ENCODE peak calls at places on chromosomes 4 and X, in seven cellular contexts. One of them, this sample, is unnamed.

GRCh38 chrX:8433296-8434094 is 31.1 kb upstream of the VCX3B start:
- DNase-seq in PC-3: peak
- DNase-seq in NCI-H2107: no peak
- DNase-seq in foreskin keratinocyte: peak
- DNase-seq in HT1080: peak
- DNase-seq in H9: no peak
- DNase-seq in foreskin fibroblast: no peak
- DNase-seq in this sample: no peak

GRCh38 chr4:187996502-187997177 is 1.1 kb downstream of the ZFP42 start:
- DNase-seq in PC-3: no peak
- DNase-seq in NCI-H2107: no peak
- DNase-seq in foreskin keratinocyte: no peak
- DNase-seq in HT1080: no peak
- DNase-seq in H9: peak
- DNase-seq in foreskin fibroblast: no peak
- DNase-seq in this sample: peak

GRCh38 chr4:56283394-56283793 is 103.9 kb downstream of the AASDH start:
- DNase-seq in PC-3: no peak
- DNase-seq in NCI-H2107: no peak
- DNase-seq in foreskin keratinocyte: no peak
- DNase-seq in HT1080: no peak
- DNase-seq in H9: no peak
- DNase-seq in foreskin fibroblast: no peak
- DNase-seq in this sample: no peak

GRCh38 chr4:137749466-137749865 is 217.2 kb upstream of the PCDH18 start:
- DNase-seq in PC-3: peak
- DNase-seq in NCI-H2107: no peak
- DNase-seq in foreskin keratinocyte: peak
- DNase-seq in HT1080: no peak
- DNase-seq in H9: no peak
- DNase-seq in foreskin fibroblast: peak
- DNase-seq in this sample: no peak

GRCh38 chrX:48934581-48935331 is 15.9 kb upstream of the PIM2 start:
- DNase-seq in PC-3: no peak
- DNase-seq in NCI-H2107: no peak
- DNase-seq in foreskin keratinocyte: no peak
- DNase-seq in HT1080: no peak
- DNase-seq in H9: no peak
- DNase-seq in foreskin fibroblast: no peak
- DNase-seq in this sample: no peak

GRCh38 chrX:111447298-111447697 is 35.3 kb upstream of the DCX start:
- DNase-seq in PC-3: peak
- DNase-seq in NCI-H2107: no peak
- DNase-seq in foreskin keratinocyte: no peak
- DNase-seq in HT1080: peak
- DNase-seq in H9: peak
- DNase-seq in foreskin fibroblast: no peak
- DNase-seq in this sample: no peak

GRCh38 chrX:83845397-83845796 is 15.5 kb upstream of the CYLC1 start:
- DNase-seq in PC-3: peak
- DNase-seq in NCI-H2107: peak
- DNase-seq in foreskin keratinocyte: no peak
- DNase-seq in HT1080: peak
- DNase-seq in H9: no peak
- DNase-seq in foreskin fibroblast: peak
- DNase-seq in this sample: peak

GRCh38 chrX:41779058-41779564 is 55.1 kb downstream of the GPR82 start:
- DNase-seq in PC-3: peak
- DNase-seq in NCI-H2107: peak
- DNase-seq in foreskin keratinocyte: peak
- DNase-seq in HT1080: peak
- DNase-seq in H9: no peak
- DNase-seq in foreskin fibroblast: peak
- DNase-seq in this sample: no peak

GRCh38 chrX:39857780-39858179 is 240.0 kb downstream of the BCOR start:
- DNase-seq in PC-3: peak
- DNase-seq in NCI-H2107: no peak
- DNase-seq in foreskin keratinocyte: no peak
- DNase-seq in HT1080: no peak
- DNase-seq in H9: no peak
- DNase-seq in foreskin fibroblast: no peak
- DNase-seq in this sample: no peak

GRCh38 chr4:164617426-164617825 is 136.5 kb upstream of the SMIM31 start:
- DNase-seq in PC-3: no peak
- DNase-seq in NCI-H2107: no peak
- DNase-seq in foreskin keratinocyte: no peak
- DNase-seq in HT1080: no peak
- DNase-seq in H9: no peak
- DNase-seq in foreskin fibroblast: no peak
- DNase-seq in this sample: no peak

GRCh38 chrX:19824603-19825002 is 62.8 kb downstream of the SH3KBP1 start:
- DNase-seq in PC-3: no peak
- DNase-seq in NCI-H2107: no peak
- DNase-seq in foreskin keratinocyte: no peak
- DNase-seq in HT1080: peak
- DNase-seq in H9: no peak
- DNase-seq in foreskin fibroblast: peak
- DNase-seq in this sample: no peak

GRCh38 chr4:68576272-68577100 is at the start of gene UGT2B17:
- DNase-seq in PC-3: no peak
- DNase-seq in NCI-H2107: no peak
- DNase-seq in foreskin keratinocyte: no peak
- DNase-seq in HT1080: no peak
- DNase-seq in H9: no peak
- DNase-seq in foreskin fibroblast: no peak
- DNase-seq in this sample: no peak

GRCh38 chr4:25367004-25367621 is 9.9 kb upstream of the ANAPC4 start:
- DNase-seq in PC-3: peak
- DNase-seq in NCI-H2107: no peak
- DNase-seq in foreskin keratinocyte: no peak
- DNase-seq in HT1080: peak
- DNase-seq in H9: no peak
- DNase-seq in foreskin fibroblast: peak
- DNase-seq in this sample: no peak

GRCh38 chr4:113444386-113444785 is 317.2 kb downstream of the CAMK2D start:
- DNase-seq in PC-3: peak
- DNase-seq in NCI-H2107: no peak
- DNase-seq in foreskin keratinocyte: no peak
- DNase-seq in HT1080: peak
- DNase-seq in H9: no peak
- DNase-seq in foreskin fibroblast: peak
- DNase-seq in this sample: no peak

GRCh38 chrX:103329991-103330390 is at the start of gene TCEAL7:
- DNase-seq in PC-3: no peak
- DNase-seq in NCI-H2107: no peak
- DNase-seq in foreskin keratinocyte: no peak
- DNase-seq in HT1080: no peak
- DNase-seq in H9: peak
- DNase-seq in foreskin fibroblast: peak
- DNase-seq in this sample: no peak

GRCh38 chrX:1384738-1385250 is 7.1 kb downstream of the SLC25A6 start:
- DNase-seq in PC-3: no peak
- DNase-seq in NCI-H2107: no peak
- DNase-seq in foreskin keratinocyte: no peak
- DNase-seq in HT1080: no peak
- DNase-seq in H9: no peak
- DNase-seq in foreskin fibroblast: no peak
- DNase-seq in this sample: no peak

GRCh38 chr4:10184051-10184450 is 67.5 kb upstream of the WDR1 start:
- DNase-seq in PC-3: no peak
- DNase-seq in NCI-H2107: no peak
- DNase-seq in foreskin keratinocyte: no peak
- DNase-seq in HT1080: peak
- DNase-seq in H9: no peak
- DNase-seq in foreskin fibroblast: no peak
- DNase-seq in this sample: no peak

GRCh38 chr4:30720656-30721352 is 635 bp downstream of the PCDH7 start:
- DNase-seq in PC-3: peak
- DNase-seq in NCI-H2107: no peak
- DNase-seq in foreskin keratinocyte: no peak
- DNase-seq in HT1080: peak
- DNase-seq in H9: peak
- DNase-seq in foreskin fibroblast: peak
- DNase-seq in this sample: no peak

GRCh38 chrX:69506617-69507499 is 2.7 kb downstream of the NALF2 start:
- DNase-seq in PC-3: no peak
- DNase-seq in NCI-H2107: no peak
- DNase-seq in foreskin keratinocyte: no peak
- DNase-seq in HT1080: peak
- DNase-seq in H9: no peak
- DNase-seq in foreskin fibroblast: peak
- DNase-seq in this sample: no peak

GRCh38 chr4:7291372-7292135 is 99.2 kb downstream of the SORCS2 start:
- DNase-seq in PC-3: no peak
- DNase-seq in NCI-H2107: no peak
- DNase-seq in foreskin keratinocyte: no peak
- DNase-seq in HT1080: no peak
- DNase-seq in H9: no peak
- DNase-seq in foreskin fibroblast: peak
- DNase-seq in this sample: no peak

GRCh38 chr4:154294951-154295350 is 196.6 kb downstream of the DCHS2 start:
- DNase-seq in PC-3: no peak
- DNase-seq in NCI-H2107: no peak
- DNase-seq in foreskin keratinocyte: no peak
- DNase-seq in HT1080: no peak
- DNase-seq in H9: no peak
- DNase-seq in foreskin fibroblast: no peak
- DNase-seq in this sample: no peak

GRCh38 chrX:12984629-12985303 is 9.9 kb downstream of the TMSB4X start:
- DNase-seq in PC-3: peak
- DNase-seq in NCI-H2107: peak
- DNase-seq in foreskin keratinocyte: peak
- DNase-seq in HT1080: peak
- DNase-seq in H9: no peak
- DNase-seq in foreskin fibroblast: peak
- DNase-seq in this sample: no peak

GRCh38 chr4:6695660-6696581 is 2.2 kb downstream of the S100P start:
- DNase-seq in PC-3: peak
- DNase-seq in NCI-H2107: no peak
- DNase-seq in foreskin keratinocyte: no peak
- DNase-seq in HT1080: no peak
- DNase-seq in H9: no peak
- DNase-seq in foreskin fibroblast: peak
- DNase-seq in this sample: no peak

GRCh38 chr4:140269369-140269768 is 104.1 kb upstream of the SCOC start:
- DNase-seq in PC-3: no peak
- DNase-seq in NCI-H2107: no peak
- DNase-seq in foreskin keratinocyte: no peak
- DNase-seq in HT1080: no peak
- DNase-seq in H9: no peak
- DNase-seq in foreskin fibroblast: no peak
- DNase-seq in this sample: no peak